ENCODE peak calls at places on chromosomes 11 and 22, in six cellular contexts. I is sigmoid colon, P is dorsolateral prefrontal cortex, D is RWPE1, K is transverse colon, F is Panc1. X is an unnamed sample.

GRCh38 chr11:1194231-1194976 is 28.5 kb upstream of the MUC5B start:
- DNase-seq in I (peak), P (no peak), D (no peak), K (peak), F (no peak), X (no peak)

GRCh38 chr11:115724709-115725108 is 220.5 kb upstream of the CADM1 start:
- DNase-seq in I (no peak), P (no peak), D (no peak), K (no peak), F (no peak), X (peak)

GRCh38 chr11:109697140-109697843 is 275.3 kb downstream of the C11orf87 start:
- DNase-seq in I (no peak), P (no peak), D (peak), K (no peak), F (peak), X (peak)

GRCh38 chr11:10599388-10600175 is 31.1 kb upstream of the LYVE1 start:
- DNase-seq in I (peak), P (no peak), D (no peak), K (no peak), F (no peak), X (peak)

GRCh38 chr11:124656759-124657627 is 16.5 kb downstream of the SIAE start:
- DNase-seq in I (no peak), P (no peak), D (no peak), K (no peak), F (no peak), X (no peak)

GRCh38 chr22:30572840-30573593 is 1.4 kb downstream of the GAL3ST1 start:
- DNase-seq in I (no peak), P (peak), D (no peak), K (peak), F (no peak), X (no peak)

GRCh38 chr11:68810164-68810563 is 31.6 kb downstream of the CPT1A start:
- DNase-seq in I (no peak), P (peak), D (no peak), K (peak), F (no peak), X (no peak)

GRCh38 chr11:1864831-1865665 is 12.2 kb downstream of the LSP1 start:
- DNase-seq in I (no peak), P (no peak), D (no peak), K (no peak), F (no peak), X (no peak)

GRCh38 chr11:116353517-116353916 is 419.3 kb downstream of the BUD13 start:
- DNase-seq in I (no peak), P (no peak), D (peak), K (no peak), F (no peak), X (no peak)

GRCh38 chr11:124891390-124891861 is 6.2 kb downstream of the ROBO4 start:
- DNase-seq in I (peak), P (no peak), D (no peak), K (no peak), F (no peak), X (no peak)

GRCh38 chr11:134639586-134640330 is 227.7 kb upstream of the B3GAT1 start:
- DNase-seq in I (no peak), P (no peak), D (peak), K (peak), F (no peak), X (no peak)

GRCh38 chr22:19193879-19194278 is 15.3 kb upstream of the SLC25A1 start:
- DNase-seq in I (no peak), P (no peak), D (no peak), K (no peak), F (no peak), X (no peak)

GRCh38 chr11:132187814-132188213 is 817.4 kb downstream of the NTM start:
- DNase-seq in I (no peak), P (no peak), D (no peak), K (no peak), F (no peak), X (no peak)

GRCh38 chr11:8209208-8209807 is 40.5 kb upstream of the RIC3 start:
- DNase-seq in I (no peak), P (peak), D (no peak), K (no peak), F (no peak), X (no peak)

GRCh38 chr11:70590356-70590991 is 192.1 kb downstream of the CTTN start:
- DNase-seq in I (no peak), P (no peak), D (no peak), K (no peak), F (no peak), X (no peak)

GRCh38 chr22:40714514-40714966 is 35.3 kb downstream of the MCHR1 start:
- DNase-seq in I (no peak), P (peak), D (no peak), K (no peak), F (no peak), X (peak)

GRCh38 chr11:48062649-48063048 is 82.3 kb downstream of the PTPRJ start:
- DNase-seq in I (no peak), P (no peak), D (no peak), K (no peak), F (no peak), X (no peak)

GRCh38 chr11:643849-644738 is 7.0 kb downstream of the DRD4 start:
- DNase-seq in I (no peak), P (no peak), D (no peak), K (no peak), F (no peak), X (no peak)

GRCh38 chr11:36296925-36297604 is 977 bp downstream of the PRR5L start:
- DNase-seq in I (no peak), P (no peak), D (no peak), K (peak), F (no peak), X (peak)

GRCh38 chr11:3614742-3615171 is 27.0 kb downstream of the ART5 start:
- DNase-seq in I (no peak), P (no peak), D (no peak), K (peak), F (no peak), X (no peak)

GRCh38 chr11:14356342-14356741 is 2.6 kb downstream of the RRAS2 start:
- DNase-seq in I (no peak), P (no peak), D (no peak), K (no peak), F (no peak), X (no peak)

GRCh38 chr11:14359573-14360031 is 619 bp upstream of the RRAS2 start:
- DNase-seq in I (no peak), P (no peak), D (no peak), K (no peak), F (no peak), X (no peak)

GRCh38 chr11:14357843-14358728 is 897 bp downstream of the RRAS2 start:
- DNase-seq in I (peak), P (no peak), D (peak), K (peak), F (no peak), X (no peak)

GRCh38 chr11:14360976-14361375 is 2.0 kb upstream of the RRAS2 start:
- DNase-seq in I (no peak), P (no peak), D (no peak), K (no peak), F (no peak), X (no peak)

GRCh38 chr11:14358729-14359439 is at the start of gene RRAS2:
- DNase-seq in I (peak), P (no peak), D (peak), K (peak), F (no peak), X (no peak)
- H3K27ac ChIP-seq in I (peak), P (peak), D (peak), K (peak), F (peak), X (peak)

DNA sequence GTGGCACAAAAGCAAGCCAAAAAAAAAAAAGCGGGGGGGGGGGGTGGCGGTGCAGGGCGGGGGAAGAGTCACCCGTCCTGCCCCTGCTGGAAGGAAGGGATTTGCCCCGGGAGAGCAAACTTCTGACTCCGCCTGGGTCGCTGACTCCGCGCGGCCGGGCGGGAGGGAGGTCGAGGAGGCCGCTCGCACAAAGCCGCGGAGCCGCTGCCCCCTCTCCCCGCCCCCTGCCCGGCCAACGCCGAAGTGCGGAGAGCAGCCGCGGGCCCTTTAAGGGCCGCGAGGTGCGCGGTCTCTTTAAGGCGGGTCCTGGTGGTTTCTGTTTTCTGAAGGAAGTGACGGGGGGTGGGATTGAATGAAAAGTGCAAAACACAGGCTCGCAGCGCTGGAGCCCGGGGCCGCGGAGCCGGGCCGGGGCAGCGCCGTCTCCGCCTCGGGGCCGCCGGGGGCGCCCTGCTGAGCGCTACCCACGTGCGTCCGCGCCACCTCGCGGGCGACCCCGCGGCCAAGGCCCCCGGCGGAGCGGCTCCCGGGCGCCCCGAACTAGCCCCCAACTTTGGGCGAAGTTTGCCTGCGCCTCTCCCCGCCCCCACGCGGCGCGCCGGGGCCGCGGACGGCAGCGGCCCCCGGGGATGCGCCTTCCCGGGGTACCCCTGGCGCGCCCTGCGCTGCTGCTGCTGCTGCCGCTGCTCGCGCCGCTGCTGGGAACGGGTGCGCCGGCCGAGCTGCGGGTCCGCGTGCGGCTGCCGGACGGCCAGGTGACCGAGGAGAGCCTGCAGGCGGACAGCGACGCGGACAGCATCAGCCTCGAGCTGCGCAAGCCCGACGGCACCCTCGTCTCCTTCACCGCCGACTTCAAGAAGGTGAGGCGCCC is at the start of gene OAF:
- DNase-seq in I (peak), P (peak), D (peak), K (peak), F (no peak), X (peak)
- TF ChIP-seq CTCF in I (no peak), P (no peak), D (peak), K (peak), F (no peak), X (no peak)

GRCh38 chr22:22519591-22519990 is 479 bp downstream of the ZNF280A start:
- DNase-seq in I (no peak), P (no peak), D (no peak), K (no peak), F (no peak), X (no peak)

GRCh38 chr22:22523494-22523893 is 3.4 kb upstream of the ZNF280A start:
- DNase-seq in I (no peak), P (no peak), D (no peak), K (no peak), F (no peak), X (no peak)

GRCh38 chr22:22520020-22520656 is at the start of gene ZNF280A:
- DNase-seq in I (no peak), P (no peak), D (no peak), K (no peak), F (no peak), X (no peak)

GRCh38 chr22:22521631-22522030 is 1.6 kb upstream of the ZNF280A start:
- DNase-seq in I (no peak), P (no peak), D (no peak), K (no peak), F (no peak), X (no peak)

DNA sequence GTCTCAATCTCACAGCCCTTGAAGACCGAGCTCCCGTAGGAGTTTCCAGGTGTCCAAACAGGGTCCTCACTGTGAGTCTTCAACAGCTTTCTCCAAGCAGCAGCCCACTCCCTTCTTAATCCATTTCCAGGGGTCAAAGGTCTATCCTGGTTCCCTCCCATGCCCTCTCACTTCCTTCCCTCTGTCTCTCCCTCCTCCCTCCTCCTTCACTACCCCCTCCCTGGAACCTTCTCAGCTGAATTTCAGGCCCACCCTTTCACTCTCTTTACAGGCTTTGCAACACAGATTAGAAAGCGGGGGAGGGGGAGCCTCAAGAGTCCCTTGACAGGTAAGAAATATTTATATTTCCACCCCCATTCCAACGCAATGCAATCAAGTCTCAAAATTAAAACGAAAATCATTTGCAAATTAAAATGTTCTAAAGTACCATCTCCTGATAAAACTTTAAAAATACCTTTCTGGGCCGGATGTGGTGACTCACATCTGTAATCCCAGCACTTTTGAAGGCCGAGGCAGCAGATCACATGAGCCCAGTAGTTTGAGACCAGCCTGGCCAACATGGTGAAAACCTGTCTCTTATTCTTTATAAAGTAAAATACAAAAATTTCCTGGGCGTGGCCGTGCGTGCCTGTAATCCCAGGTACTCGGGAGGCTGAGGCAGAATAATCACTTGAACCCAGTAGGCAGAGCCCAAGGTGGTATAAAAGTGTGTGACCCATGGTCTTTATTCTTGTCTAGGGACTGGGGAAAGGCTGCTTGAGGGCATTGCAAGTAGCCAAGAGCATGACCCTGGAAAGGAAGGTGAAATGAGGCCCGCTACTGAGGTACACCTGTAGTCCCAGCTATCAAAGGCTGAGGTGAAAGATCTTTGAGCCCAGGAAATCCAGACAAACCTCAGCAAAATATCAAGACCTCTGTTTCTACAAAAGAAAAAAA is 865 bp upstream of the ZNF280A start:
- DNase-seq in I (no peak), P (no peak), D (no peak), K (no peak), F (no peak), X (no peak)
- H3K27ac ChIP-seq in I (no peak), P (no peak), D (peak), K (no peak), F (no peak), X (no peak)

DNA sequence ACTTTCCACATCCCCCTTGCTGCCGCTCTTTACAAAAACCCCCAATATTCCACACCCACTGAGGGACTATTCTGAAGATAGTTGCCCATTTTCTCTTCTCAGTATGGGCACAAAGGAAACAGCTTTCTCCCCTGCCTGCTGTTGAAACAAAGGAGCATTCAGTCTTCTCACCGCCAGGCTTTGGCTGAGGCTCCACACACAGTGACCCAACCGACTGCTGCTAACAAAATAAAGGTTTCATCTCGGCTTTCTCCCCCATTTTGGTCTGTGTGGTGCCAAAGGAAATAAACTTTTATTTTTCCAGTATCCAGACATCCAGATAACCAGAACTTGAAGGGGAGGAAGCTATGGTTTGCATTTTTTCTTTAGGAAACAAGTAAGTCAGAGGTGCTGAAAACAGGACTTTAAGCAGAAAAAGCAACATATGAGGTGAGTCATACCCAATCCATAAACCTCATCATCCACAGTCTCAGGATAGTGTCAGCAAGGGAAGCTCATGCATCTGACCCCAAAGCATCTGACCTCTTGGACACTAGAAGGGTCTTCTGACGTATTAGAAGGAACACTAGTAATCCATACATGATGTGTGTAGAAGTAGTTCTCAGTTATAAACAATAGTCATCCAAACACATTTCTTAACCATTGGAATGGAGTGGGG is 6.4 kb downstream of the CLMP start:
- DNase-seq in I (no peak), P (peak), D (no peak), K (no peak), F (no peak), X (peak)
- TF ChIP-seq CTCF in I (peak), P (no peak), D (no peak), K (no peak), F (no peak), X (peak)

DNA sequence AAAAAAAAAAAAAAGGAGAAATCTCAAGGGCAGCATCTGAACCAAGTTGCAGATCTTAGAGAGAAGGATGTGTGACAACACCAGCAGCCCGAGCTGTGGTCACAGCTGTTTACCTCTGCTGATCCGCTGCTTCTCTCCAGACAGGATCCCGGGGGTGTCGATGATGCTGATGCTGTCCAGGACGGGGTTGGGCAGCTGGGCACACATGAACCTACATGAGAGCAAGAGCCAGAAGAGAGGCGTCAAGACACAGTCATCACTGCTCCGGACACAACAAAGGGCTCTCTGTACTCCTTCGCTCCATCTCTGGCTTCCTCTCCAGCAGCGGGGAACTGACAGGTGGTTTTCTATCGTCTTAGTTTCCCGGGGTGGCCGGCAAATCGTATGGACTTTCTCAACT is 4.1 kb downstream of the EHD1 start:
- DNase-seq in I (no peak), P (peak), D (no peak), K (peak), F (no peak), X (no peak)
- H3K27ac ChIP-seq in I (peak), P (peak), D (peak), K (peak), F (peak), X (no peak)

GRCh38 chr11:29786092-29786491 is 230.7 kb downstream of the KCNA4 start:
- DNase-seq in I (no peak), P (no peak), D (no peak), K (no peak), F (no peak), X (no peak)
- TF ChIP-seq CTCF in I (no peak), P (no peak), D (no peak), K (no peak), F (no peak), X (no peak)

DNA sequence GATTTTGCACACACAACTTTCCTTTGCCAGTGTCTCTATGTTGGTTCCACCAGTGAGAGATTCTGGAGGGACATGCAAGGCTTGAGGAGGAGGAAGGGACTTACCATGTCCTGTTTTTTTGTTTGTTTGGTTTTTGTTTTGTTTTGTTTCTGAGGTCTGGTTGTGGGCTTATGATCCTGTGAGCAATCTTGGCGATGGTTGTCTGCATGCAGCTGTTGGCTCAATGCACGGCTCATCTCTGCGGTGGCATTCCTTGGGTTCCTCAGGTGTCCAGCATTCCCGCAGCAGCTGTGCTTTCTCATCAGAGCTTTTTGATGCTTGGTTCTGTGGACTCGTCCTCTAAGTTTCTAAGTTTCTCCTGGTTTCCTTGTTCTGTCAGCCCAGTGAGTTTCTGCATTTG is 4.8 kb upstream of the NNMT start:
- DNase-seq in I (no peak), P (no peak), D (no peak), K (no peak), F (no peak), X (peak)
- H3K27ac ChIP-seq in I (peak), P (no peak), D (peak), K (peak), F (no peak), X (peak)

X was measured in AG04450.